ENCODE peak calls at places on chromosomes 11 and 22, in five cellular contexts. J is GM12865, V is AG04450, Q is right atrium auricular region, B is adrenal gland. G is an unnamed sample.

GRCh38 chr11:83493918-83494317 is 207.8 kb upstream of the CCDC90B start:
- DNase-seq in J (no peak), B (no peak), V (no peak), Q (no peak), G (no peak)

GRCh38 chr11:11732116-11732515 is 109.7 kb upstream of the USP47 start:
- DNase-seq in V (no peak), Q (no peak), B (no peak), J (no peak), G (no peak)

GRCh38 chr11:95699631-95700470 is 89.7 kb downstream of the FAM76B start:
- DNase-seq in V (no peak), J (no peak), B (no peak), Q (no peak), G (no peak)

GRCh38 chr11:99423435-99423983 is 402.8 kb downstream of the CNTN5 start:
- DNase-seq in B (no peak), J (no peak), V (no peak), Q (no peak), G (no peak)

GRCh38 chr22:17867160-17867785 is 93.0 kb upstream of the BID start:
- DNase-seq in B (no peak), V (no peak), J (no peak), Q (no peak), G (no peak)

GRCh38 chr22:16721969-16722368 is 103.2 kb downstream of the XKR3 start:
- DNase-seq in B (no peak), Q (no peak), J (no peak), V (no peak), G (no peak)

GRCh38 chr22:48765595-48765994 is 1062.1 kb downstream of the BRD1 start:
- DNase-seq in Q (peak; percentile 21), V (no peak), B (no peak), J (no peak), G (no peak)

GRCh38 chr11:8252946-8253345 is 10.7 kb downstream of the LMO1 start:
- DNase-seq in J (no peak), Q (no peak), V (no peak), B (peak; percentile 4), G (no peak)

GRCh38 chr11:3169952-3170755 is 5.0 kb upstream of the OSBPL5 start:
- DNase-seq in V (no peak), J (no peak), Q (no peak), B (no peak), G (no peak)

GRCh38 chr11:3171931-3172560 is 6.9 kb upstream of the OSBPL5 start:
- DNase-seq in J (no peak), V (no peak), B (no peak), Q (no peak), G (no peak)

GRCh38 chr11:3167143-3168119 is 2.3 kb upstream of the OSBPL5 start:
- DNase-seq in B (no peak), Q (no peak), J (no peak), V (no peak), G (no peak)

GRCh38 chr11:3170756-3171670 is 5.9 kb upstream of the OSBPL5 start:
- DNase-seq in B (no peak), J (no peak), V (no peak), Q (no peak), G (no peak)

DNA sequence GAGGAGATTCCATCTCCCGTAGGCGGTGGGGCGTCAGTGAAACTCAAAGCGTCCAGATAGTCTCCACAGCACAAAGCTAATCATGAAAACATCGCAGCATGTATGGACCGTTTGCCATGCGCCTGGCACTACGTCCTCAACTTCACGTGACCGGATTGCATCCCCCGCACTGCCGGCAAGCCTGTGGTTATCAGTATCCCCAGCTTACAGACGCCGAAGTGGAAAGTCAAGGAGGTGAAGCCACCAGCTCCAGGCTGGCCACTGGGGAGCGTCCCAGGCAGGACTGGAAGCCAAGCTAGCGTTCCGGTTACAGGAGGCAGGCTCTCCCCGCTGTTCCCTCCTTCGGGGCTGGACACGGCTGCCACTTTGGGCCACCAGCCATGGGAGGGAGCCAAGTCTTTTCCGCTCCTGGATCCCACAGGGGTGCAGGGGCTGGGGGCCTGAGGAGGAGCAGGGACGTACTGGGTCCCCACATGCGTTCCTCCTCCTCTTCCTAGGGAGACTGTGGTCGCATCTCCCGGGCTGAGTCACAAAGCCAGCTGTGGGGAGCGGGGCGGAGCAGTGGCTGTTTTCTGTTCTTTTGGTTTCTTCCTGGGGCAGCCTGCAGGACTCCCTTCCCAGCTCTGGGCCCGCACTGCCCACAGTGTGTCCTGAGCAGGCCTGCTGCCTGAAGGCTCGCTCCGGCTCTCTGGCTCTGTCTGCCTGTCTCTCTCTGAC is 4.3 kb upstream of the OSBPL5 start:
- DNase-seq in B (peak; percentile 62), Q (no peak), V (no peak), J (no peak), G (no peak)
- TF ChIP-seq CTCF in B (no peak), Q (peak; percentile 34), V (no peak), J (no peak), G (peak; percentile 7)

GRCh38 chr11:36377759-36378553 is 81.9 kb downstream of the PRR5L start:
- DNase-seq in V (no peak), B (no peak), Q (no peak), J (no peak), G (no peak)

GRCh38 chr11:36380296-36381004 is 84.4 kb downstream of the PRR5L start:
- DNase-seq in Q (no peak), B (no peak), J (no peak), V (no peak), G (no peak)

GRCh38 chr11:36376888-36377758 is 81.0 kb downstream of the PRR5L start:
- DNase-seq in V (no peak), J (no peak), Q (no peak), B (peak; percentile 38), G (no peak)

GRCh38 chr11:36381005-36381350 is 84.9 kb downstream of the PRR5L start:
- DNase-seq in J (no peak), B (no peak), Q (no peak), V (no peak), G (no peak)

GRCh38 chr11:36379653-36380052 is 83.6 kb downstream of the PRR5L start:
- DNase-seq in J (no peak), B (no peak), Q (no peak), V (no peak), G (no peak)
- H3K4me3 ChIP-seq in J (no peak overlapping the region), B (no peak overlapping the region), Q (no peak overlapping the region), V (no peak overlapping the region), G (no peak overlapping the region)

GRCh38 chr11:121119444-121119843 is 18.4 kb downstream of the TECTA start:
- DNase-seq in V (no peak), J (no peak), Q (no peak), B (no peak), G (no peak)
- TF ChIP-seq CTCF in V (no peak), J (no peak), Q (no peak), B (no peak), G (no peak)

GRCh38 chr22:36369922-36370781 is 17.6 kb downstream of the MYH9 start:
- DNase-seq in Q (no peak), V (no peak), J (no peak), B (no peak), G (no peak)
- H3K4me3 ChIP-seq in Q (peak overlapping the region; percentile 27), V (peak overlapping the region; percentile 35), J (no peak overlapping the region), B (no peak overlapping the region), G (no peak overlapping the region)

GRCh38 chr11:128555606-128556005 is 31.8 kb downstream of the ETS1 start:
- DNase-seq in V (no peak), Q (no peak), B (no peak), J (no peak), G (no peak)
- TF ChIP-seq CTCF in V (peak; percentile 49), Q (peak; percentile 56), B (no peak), J (no peak), G (peak; percentile 55)

G was measured in HFF-Myc.